ENCODE peak calls at places on chromosomes 6 and 20, in seven cellular contexts. V is spleen, Q is SJCRH30, G is PC-3, A is HCT116, I is fibroblast of lung, U is heart left ventricle. E is an unnamed sample.

GRCh38 chr20:57996936-57997629 is 231.4 kb downstream of the ANKRD60 start:
- DNase-seq in V (peak; percentile 15), Q (no peak), G (peak; percentile 87), A (no peak), I (no peak), U (no peak), E (no peak)

GRCh38 chr20:44704551-44704971 is 10.6 kb upstream of the CCN5 start:
- DNase-seq in V (no peak), Q (no peak), G (peak; percentile 46), A (no peak), I (peak; percentile 77), U (no peak), E (peak; percentile 58)

GRCh38 chr6:56359201-56359899 is 112.0 kb upstream of the COL21A1 start:
- DNase-seq in V (no peak), Q (peak; percentile 64), G (peak; percentile 84), A (peak; percentile 72), I (peak; percentile 83), U (peak; percentile 58), E (peak; percentile 82)

GRCh38 chr6:10460096-10460495 is 45.2 kb upstream of the TFAP2A start:
- DNase-seq in V (no peak), Q (no peak), G (no peak), A (no peak), I (no peak), U (no peak), E (no peak)

GRCh38 chr6:32973144-32973854 is 4.9 kb downstream of the BRD2 start:
- DNase-seq in V (no peak), Q (no peak), G (peak; percentile 27), A (no peak), I (no peak), U (peak; percentile 51), E (peak; percentile 76)

GRCh38 chr6:111543913-111544435 is 61.0 kb upstream of the REV3L start:
- DNase-seq in V (no peak), Q (no peak), G (no peak), A (no peak), I (no peak), U (no peak), E (peak; percentile 27)

GRCh38 chr6:122068291-122068769 is 331.1 kb upstream of the HSF2 start:
- DNase-seq in V (no peak), Q (no peak), G (no peak), A (no peak), I (no peak), U (no peak), E (no peak)

GRCh38 chr6:29975561-29975907 is 33.2 kb downstream of the HLA-A start:
- DNase-seq in V (no peak), Q (no peak), G (no peak), A (no peak), I (no peak), U (no peak), E (peak; percentile 3)

GRCh38 chr6:110949679-110950285 is 8.7 kb upstream of the GTF3C6 start:
- DNase-seq in V (no peak), Q (no peak), G (peak; percentile 50), A (peak; percentile 12), I (peak; percentile 74), U (no peak), E (peak; percentile 21)

GRCh38 chr6:88445188-88445958 is 279.2 kb upstream of the CNR1 start:
- DNase-seq in V (no peak), Q (no peak), G (no peak), A (no peak), I (no peak), U (no peak), E (no peak)
- H3K4me3 ChIP-seq in V (no peak overlapping the region), Q (no peak overlapping the region), G (no peak overlapping the region), A (no peak overlapping the region), I (no peak overlapping the region), U (no peak overlapping the region), E (no peak overlapping the region)

DNA sequence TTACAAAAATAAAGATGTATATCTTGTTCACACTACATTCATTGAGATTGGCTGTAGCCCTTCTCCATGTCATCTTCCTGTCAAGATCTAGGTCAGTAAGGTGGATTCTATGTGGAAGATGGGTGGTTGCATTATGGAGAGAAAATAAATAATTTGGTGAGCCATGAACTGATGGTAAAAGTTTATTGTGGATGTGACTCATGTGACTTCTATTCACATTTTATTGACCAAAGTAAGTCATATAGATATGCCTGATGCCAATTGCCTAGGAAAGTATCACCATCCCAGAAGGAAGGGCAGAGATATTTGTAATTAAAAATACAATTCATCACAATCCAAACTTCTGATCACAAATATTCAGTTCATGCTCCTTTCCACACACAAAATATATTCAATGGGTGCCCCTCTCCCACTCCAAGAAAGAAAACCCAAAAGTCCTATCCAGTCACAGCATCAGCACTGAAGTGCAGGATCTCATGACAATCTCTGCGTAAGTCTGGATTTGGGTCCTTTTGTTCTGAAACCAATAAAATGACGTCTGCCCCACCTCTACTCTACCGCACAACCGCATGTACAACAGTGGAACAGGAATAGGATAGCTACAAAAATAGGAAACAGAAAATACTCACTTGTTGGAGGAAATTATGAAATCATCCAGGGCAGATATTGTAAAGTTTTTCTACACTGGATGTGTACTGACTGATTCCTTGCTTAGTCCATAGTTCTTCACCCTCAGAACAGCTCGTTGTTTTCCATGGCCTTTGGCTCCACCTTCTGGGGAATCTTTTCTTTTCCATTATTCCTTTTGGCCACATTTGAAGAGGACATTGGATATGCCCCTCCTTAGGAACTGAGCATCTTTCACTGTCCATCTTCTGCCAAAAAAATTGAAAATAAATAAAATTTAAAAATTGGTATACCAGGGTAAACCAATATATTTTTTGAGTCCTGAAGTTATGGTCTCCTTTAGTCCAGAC is 16.1 kb upstream of the SLC17A3 start:
- DNase-seq in V (no peak), Q (peak; percentile 3), G (peak; percentile 75), A (peak; percentile 27), I (peak; percentile 66), U (no peak), E (peak; percentile 78)
- H3K4me3 ChIP-seq in V (no peak overlapping the region), Q (no peak overlapping the region), G (no peak overlapping the region), A (no peak overlapping the region), I (no peak overlapping the region), U (no peak overlapping the region), E (no peak overlapping the region)

GRCh38 chr6:89817481-89817880 is 2.1 kb downstream of the MDN1 start:
- DNase-seq in V (no peak), Q (no peak), G (no peak), A (no peak), I (no peak), U (no peak), E (no peak)
- H3K4me3 ChIP-seq in V (no peak overlapping the region), Q (no peak overlapping the region), G (peak overlapping the region; percentile 99), A (no peak overlapping the region), I (peak overlapping the region; percentile 20), U (no peak overlapping the region), E (no peak overlapping the region)

DNA sequence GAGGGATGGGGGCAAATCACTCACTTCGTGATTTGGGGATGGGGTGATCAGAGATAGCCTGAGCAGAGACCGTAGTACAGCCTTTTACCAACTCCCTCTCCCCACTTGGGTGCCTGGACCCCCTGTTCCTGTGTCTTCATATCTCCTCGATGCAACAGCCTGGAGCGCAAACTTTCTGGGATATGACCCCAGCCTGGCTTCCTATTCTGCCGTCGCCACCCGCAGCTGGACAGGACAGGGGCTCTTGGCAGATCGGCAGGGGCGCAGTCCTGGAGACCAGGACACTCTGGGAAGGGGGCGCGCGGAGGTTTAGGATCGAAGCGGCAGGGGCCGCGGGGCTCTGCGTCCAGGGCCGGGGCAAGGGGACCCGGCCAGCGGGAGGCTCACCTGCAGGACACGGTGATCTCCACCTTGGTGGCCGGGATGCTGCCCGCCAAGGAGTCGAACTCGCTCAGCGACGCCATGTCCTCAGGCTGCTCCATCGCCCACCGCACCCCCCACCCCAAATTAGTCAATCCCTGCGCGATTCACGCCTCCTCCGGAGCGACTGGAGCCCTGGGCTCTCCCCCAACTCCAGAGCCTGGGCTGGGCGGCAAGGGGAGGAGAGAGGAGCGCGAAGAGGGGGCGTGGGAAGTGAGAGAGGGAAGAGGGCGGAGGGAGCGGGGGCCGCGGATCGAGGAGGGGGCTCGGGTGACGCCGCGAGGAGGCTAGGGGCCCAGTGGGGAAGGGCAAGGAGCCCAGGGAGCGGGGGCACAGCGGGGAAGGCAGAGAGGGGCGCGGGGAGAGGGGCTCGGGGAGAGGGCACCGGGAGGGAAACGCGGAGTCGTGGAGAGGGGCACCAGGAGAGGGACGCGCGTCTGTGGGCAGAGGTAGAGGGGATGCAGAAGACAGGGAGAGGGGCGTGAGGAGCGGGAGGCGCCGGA is at the start of gene CPNE5:
- DNase-seq in V (no peak), Q (no peak), G (no peak), A (no peak), I (no peak), U (peak; percentile 46), E (no peak)
- H3K4me3 ChIP-seq in V (peak within 1 kb of the TSS; percentile 52), Q (peak within 1 kb of the TSS; percentile 56), G (peak within 1 kb of the TSS; percentile 59), A (peak within 1 kb of the TSS; percentile 20), I (peak within 1 kb of the TSS; percentile 33), U (peak within 1 kb of the TSS; percentile 55), E (peak within 1 kb of the TSS; percentile 64)

GRCh38 chr20:35618372-35619131 is 2.9 kb downstream of the SPAG4 start:
- DNase-seq in V (peak; percentile 84), Q (peak; percentile 26), G (peak; percentile 46), A (no peak), I (peak; percentile 15), U (peak; percentile 34), E (peak; percentile 23)

GRCh38 chr20:35617397-35618031 is 1.9 kb downstream of the SPAG4 start:
- DNase-seq in V (peak; percentile 89), Q (peak; percentile 79), G (peak; percentile 83), A (no peak), I (peak; percentile 60), U (peak; percentile 73), E (peak; percentile 59)

GRCh38 chr20:35616465-35617396 is 1.1 kb downstream of the SPAG4 start:
- DNase-seq in V (peak; percentile 96), Q (peak; percentile 91), G (peak; percentile 91), A (peak; percentile 99), I (peak; percentile 100), U (peak; percentile 98), E (peak; percentile 94)

GRCh38 chr20:35619196-35620095 is 3.8 kb downstream of the SPAG4 start:
- DNase-seq in V (peak; percentile 94), Q (peak; percentile 78), G (peak; percentile 96), A (peak; percentile 76), I (peak; percentile 78), U (peak; percentile 84), E (peak; percentile 86)

DNA sequence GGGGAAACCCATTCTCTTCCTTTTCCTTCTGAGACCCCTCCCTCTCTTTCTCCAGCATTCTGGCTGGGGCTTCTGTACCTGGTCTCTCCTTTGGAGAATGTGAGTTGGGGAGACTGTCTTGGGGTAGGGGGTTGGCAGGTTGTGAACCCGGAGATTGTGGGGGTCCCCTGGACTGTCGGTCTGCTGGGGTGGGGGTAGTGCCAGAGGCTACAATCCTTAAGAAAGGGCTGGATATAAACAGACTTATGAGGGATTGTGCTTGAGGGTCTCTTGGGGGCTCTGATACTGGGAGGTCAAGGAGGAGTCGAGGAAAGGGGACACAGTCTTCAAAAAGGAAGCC is 2.4 kb downstream of the SPAG4 start:
- DNase-seq in V (peak; percentile 54), Q (no peak), G (no peak), A (no peak), I (no peak), U (no peak), E (no peak)
- H3K4me3 ChIP-seq in V (peak overlapping the region; percentile 47), Q (peak overlapping the region; percentile 56), G (peak overlapping the region; percentile 77), A (peak overlapping the region; percentile 70), I (peak overlapping the region; percentile 71), U (peak overlapping the region; percentile 62), E (peak overlapping the region; percentile 46)

E was measured in cardiac muscle cell.